ENCODE peak calls at places on chromosomes 7 and 10, in four cellular contexts. S is colonic mucosa; E is CD8-positive, alpha-beta T cell; J is WTC11. W is an unnamed sample.
A peak's percentile ranks its signal among the peaks of the same experiment; 100 is the strongest.

GRCh38 chr10:4810093-4810492 is 15.9 kb upstream of the AKR1E2 start:
- DNase-seq in S (no peak), E (no peak), J (no peak), W (no peak)

GRCh38 chr10:5014936-5015335 is 11.3 kb upstream of the AKR1C2 start:
- DNase-seq in S (no peak), E (no peak), J (no peak), W (no peak)

GRCh38 chr7:108086962-108087361 is 43.2 kb downstream of the LAMB4 start:
- DNase-seq in S (no peak), E (no peak), J (no peak), W (no peak)

GRCh38 chr10:29619273-29619672 is 15.5 kb downstream of the SVIL start:
- DNase-seq in S (no peak), E (no peak), J (no peak), W (no peak)

GRCh38 chr10:549391-549790 is 140.1 kb downstream of the DIP2C start:
- DNase-seq in S (no peak), E (no peak), J (no peak), W (no peak)

GRCh38 chr10:24930427-24930826 is 22.0 kb downstream of the PRTFDC1 start:
- DNase-seq in S (no peak), E (no peak), J (no peak), W (no peak)

GRCh38 chr10:101649530-101650085 is 45.4 kb downstream of the FBXW4 start:
- DNase-seq in S (no peak), E (no peak), J (no peak), W (no peak)

GRCh38 chr10:27742926-27743735 is 2.5 kb downstream of the MKX start:
- DNase-seq in S (peak; percentile 31), E (peak; percentile 58), J (peak; percentile 53), W (peak; percentile 11)

GRCh38 chr10:127186846-127187245 is 9.5 kb downstream of the INSYN2A start:
- DNase-seq in S (no peak), E (no peak), J (no peak), W (no peak)

GRCh38 chr10:14250496-14250895 is 80.2 kb downstream of the FRMD4A start:
- DNase-seq in S (no peak), E (no peak), J (no peak), W (no peak)

GRCh38 chr7:47170516-47170915 is 411.4 kb downstream of the TNS3 start:
- DNase-seq in S (no peak), E (no peak), J (no peak), W (no peak)

GRCh38 chr10:71711052-71711623 is 8.4 kb downstream of the C10orf105 start:
- DNase-seq in S (no peak), E (no peak), J (no peak), W (no peak)

GRCh38 chr7:2000801-2001321 is 231.9 kb downstream of the MAD1L1 start:
- DNase-seq in S (no peak), E (no peak), J (no peak), W (no peak)

GRCh38 chr7:36600869-36601530 is 123.3 kb downstream of the AOAH start:
- DNase-seq in S (no peak), E (no peak), J (no peak), W (no peak)

GRCh38 chr10:108523016-108523415 is 1358.5 kb upstream of the SORCS1 start:
- DNase-seq in S (no peak), E (no peak), J (no peak), W (no peak)

GRCh38 chr7:143205560-143206293 is 16.1 kb upstream of the TAS2R40 start:
- DNase-seq in S (no peak), E (no peak), J (no peak), W (peak; percentile 24)

GRCh38 chr7:71509381-71509780 is 377.4 kb downstream of the GALNT17 start:
- DNase-seq in S (no peak), E (no peak), J (no peak), W (no peak)

GRCh38 chr10:17730667-17731066 is 21.3 kb upstream of the TMEM236 start:
- DNase-seq in S (no peak), E (no peak), J (no peak), W (no peak)

GRCh38 chr10:70538195-70538520 is 59.6 kb downstream of the PALD1 start:
- DNase-seq in S (no peak), E (no peak), J (no peak), W (no peak)

GRCh38 chr7:38182450-38182849 is 4.4 kb downstream of the STARD3NL start:
- DNase-seq in S (no peak), E (no peak), J (no peak), W (no peak)

GRCh38 chr7:85705076-85705475 is 518.2 kb upstream of the SEMA3D start:
- DNase-seq in S (no peak), E (no peak), J (no peak), W (no peak)

GRCh38 chr10:125628251-125629049 is 54.5 kb downstream of the TEX36 start:
- DNase-seq in S (no peak), E (no peak), J (no peak), W (no peak)

GRCh38 chr7:131040467-131040932 is 287.2 kb upstream of the MKLN1 start:
- DNase-seq in S (peak; percentile 87), E (no peak), J (peak; percentile 60), W (peak; percentile 64)

GRCh38 chr7:2921748-2922147 is 77.6 kb upstream of the GNA12 start:
- DNase-seq in S (no peak), E (no peak), J (peak; percentile 69), W (no peak)

GRCh38 chr7:128383781-128384180 is 22.3 kb upstream of the PRRT4 start:
- DNase-seq in S (no peak), E (peak; percentile 37), J (no peak), W (no peak)

GRCh38 chr7:154879629-154880028 is 123.3 kb downstream of the PAXIP1 start:
- DNase-seq in S (peak; percentile 25), E (no peak), J (no peak), W (no peak)

GRCh38 chr7:152969335-152969734 is 209.8 kb downstream of the ACTR3B start:
- DNase-seq in S (no peak), E (no peak), J (no peak), W (no peak)

GRCh38 chr10:78314651-78315050 is 281.0 kb downstream of the RPS24 start:
- DNase-seq in S (peak; percentile 1), E (peak; percentile 23), J (no peak), W (no peak)

GRCh38 chr7:102933763-102934162 is 21.0 kb downstream of the LRRC17 start:
- DNase-seq in S (peak; percentile 33), E (no peak), J (peak; percentile 63), W (no peak)

GRCh38 chr7:152893801-152894294 is 134.3 kb downstream of the ACTR3B start:
- DNase-seq in S (no peak), E (peak; percentile 44), J (no peak), W (no peak)

GRCh38 chr7:155808551-155809331 is 3.5 kb downstream of the SHH start:
- DNase-seq in S (peak; percentile 76), E (no peak), J (no peak), W (no peak)

DNA sequence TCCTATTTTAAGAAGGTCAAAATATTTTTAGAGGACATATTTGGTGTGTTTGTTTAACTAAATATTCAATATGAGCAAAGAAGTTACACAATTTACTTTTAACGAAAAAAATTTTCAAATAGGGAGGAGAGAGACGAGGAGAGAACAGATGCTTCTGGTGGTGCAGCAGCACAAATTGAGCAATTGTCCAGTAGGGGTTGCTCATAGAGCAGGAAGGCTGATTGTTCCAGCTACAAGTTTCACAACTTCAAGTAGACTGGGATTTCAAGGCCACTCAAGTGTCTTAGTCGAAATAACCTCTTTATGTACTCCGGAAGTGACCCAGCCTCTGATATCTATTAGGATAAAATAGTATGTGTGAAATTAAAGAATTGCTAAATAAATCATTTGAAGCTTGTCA is 197.9 kb downstream of the HDAC9 start:
- DNase-seq in S (no peak), E (no peak), J (no peak), W (no peak)
- TF ChIP-seq CTCF in S (peak; percentile 23), E (no peak), J (no peak), W (no peak)

GRCh38 chr7:13032524-13032923 is 345.1 kb downstream of the ARL4A start:
- DNase-seq in S (no peak), E (no peak), J (no peak), W (no peak)
- TF ChIP-seq CTCF in S (no peak), E (no peak), J (no peak), W (no peak)

GRCh38 chr10:63866075-63866746 is 345.0 kb downstream of the REEP3 start:
- DNase-seq in S (peak; percentile 43), E (no peak), J (peak; percentile 87), W (peak; percentile 72)

GRCh38 chr10:63865210-63865609 is 344.0 kb downstream of the REEP3 start:
- DNase-seq in S (no peak), E (no peak), J (no peak), W (no peak)

GRCh38 chr10:63862860-63863259 is 341.7 kb downstream of the REEP3 start:
- DNase-seq in S (no peak), E (no peak), J (no peak), W (no peak)

GRCh38 chr10:63866747-63867140 is 345.5 kb downstream of the REEP3 start:
- DNase-seq in S (no peak), E (no peak), J (no peak), W (no peak)
- TF ChIP-seq CTCF in S (no peak), E (peak; percentile 63), J (peak; percentile 10), W (no peak)

GRCh38 chr10:114143160-114143559 is 30.8 kb downstream of the CCDC186 start:
- DNase-seq in S (no peak), E (no peak), J (no peak), W (no peak)

GRCh38 chr10:114140036-114140435 is 34.0 kb downstream of the CCDC186 start:
- DNase-seq in S (no peak), E (no peak), J (no peak), W (no peak)

GRCh38 chr10:114138581-114138980 is 35.4 kb downstream of the CCDC186 start:
- DNase-seq in S (no peak), E (no peak), J (no peak), W (no peak)

GRCh38 chr10:114142018-114142417 is 32.0 kb downstream of the CCDC186 start:
- DNase-seq in S (no peak), E (no peak), J (no peak), W (no peak)
- TF ChIP-seq CTCF in S (no peak), E (no peak), J (no peak), W (no peak)

GRCh38 chr10:131617113-131617877 is 283.5 kb upstream of the PPP2R2D start:
- DNase-seq in S (no peak), E (no peak), J (no peak), W (no peak)

GRCh38 chr10:131621784-131622624 is 278.8 kb upstream of the PPP2R2D start:
- DNase-seq in S (no peak), E (no peak), J (no peak), W (no peak)

GRCh38 chr10:131618587-131619267 is 282.1 kb upstream of the PPP2R2D start:
- DNase-seq in S (no peak), E (no peak), J (no peak), W (no peak)

GRCh38 chr10:131620904-131621303 is 279.9 kb upstream of the PPP2R2D start:
- DNase-seq in S (no peak), E (no peak), J (no peak), W (no peak)

GRCh38 chr10:131620314-131620713 is 280.5 kb upstream of the PPP2R2D start:
- DNase-seq in S (no peak), E (no peak), J (no peak), W (no peak)
- TF ChIP-seq CTCF in S (no peak), E (no peak), J (no peak), W (no peak)

W was measured in GM10248.